ENCODE peak calls at places on chromosomes 11 and 22, in ten cellular contexts. W is brain microvascular endothelial cell, T is AG04450, C is PC-9, G is fibroblast of pulmonary artery, D is uterus, P is MM.1S, K is fibroblast of lung, X is kidney epithelial cell, N is neural crest cell. S is an unnamed sample.

GRCh38 chr11:104319396-104319795 is 155.4 kb upstream of the PDGFD start:
- DNase-seq in C (no peak), W (no peak), T (no peak), X (no peak), K (no peak), D (no peak), G (no peak), P (no peak), N (no peak), S (no peak)

GRCh38 chr11:58254936-58255335 is 13.1 kb downstream of the OR10W1 start:
- DNase-seq in N (no peak), P (no peak), T (no peak), C (no peak), X (no peak), D (no peak), W (no peak), K (no peak), G (no peak), S (no peak)

GRCh38 chr11:122137081-122137793 is 21.2 kb upstream of the BLID start:
- DNase-seq in T (peak; percentile 76), C (peak; percentile 95), K (peak; percentile 94), D (no peak), P (no peak), G (peak; percentile 88), X (peak; percentile 32), W (peak; percentile 67), N (no peak), S (no peak)

GRCh38 chr11:33559567-33559966 is 141.1 kb downstream of the C11orf91 start:
- DNase-seq in T (no peak), C (no peak), X (no peak), D (no peak), P (no peak), K (no peak), N (no peak), G (no peak), W (no peak), S (no peak)

GRCh38 chr11:8867856-8868705 is 42.9 kb upstream of the AKIP1 start:
- DNase-seq in T (no peak), N (no peak), C (peak; percentile 57), W (peak; percentile 15), K (peak; percentile 67), P (no peak), X (no peak), G (peak; percentile 65), D (no peak), S (no peak)

GRCh38 chr11:76335827-76336226 is 45.1 kb downstream of the THAP12 start:
- DNase-seq in C (no peak), T (no peak), D (no peak), N (no peak), G (no peak), P (no peak), W (no peak), X (no peak), K (no peak), S (no peak)

GRCh38 chr11:103683581-103683980 is 352.9 kb upstream of the DDI1 start:
- DNase-seq in W (peak; percentile 82), N (no peak), C (no peak), K (peak; percentile 36), T (no peak), D (no peak), X (no peak), G (peak; percentile 39), P (no peak), S (no peak)

GRCh38 chr11:92424281-92424680 is 199.7 kb downstream of the FAT3 start:
- DNase-seq in X (peak; percentile 2), N (no peak), C (no peak), D (no peak), P (no peak), T (no peak), G (peak; percentile 24), W (peak; percentile 24), K (peak; percentile 79), S (no peak)

GRCh38 chr11:70024773-70025045 is 53.4 kb upstream of the ANO1 start:
- DNase-seq in P (no peak), T (no peak), K (no peak), D (no peak), X (no peak), N (no peak), G (no peak), C (no peak), W (no peak), S (no peak)

GRCh38 chr11:14764213-14764898 is 120.8 kb downstream of the PDE3B start:
- DNase-seq in C (no peak), K (no peak), N (no peak), D (no peak), W (no peak), T (no peak), P (no peak), X (no peak), G (no peak), S (no peak)

GRCh38 chr11:4766420-4767043 is 3.2 kb downstream of the OR51F1 start:
- DNase-seq in X (no peak), G (no peak), T (no peak), P (no peak), K (no peak), W (no peak), C (no peak), D (no peak), N (no peak), S (no peak)

GRCh38 chr11:47948137-47948536 is 32.2 kb upstream of the PTPRJ start:
- DNase-seq in C (no peak), D (no peak), W (no peak), N (no peak), T (no peak), X (no peak), P (no peak), K (no peak), G (peak; percentile 50), S (no peak)
- TF ChIP-seq CTCF in C (no peak), D (no peak), W (no peak), N (no peak), T (no peak), X (no peak), P (no peak), K (no peak), G (no peak), S (no peak)

GRCh38 chr11:89660234-89660633 is 49.9 kb upstream of the TRIM77 start:
- DNase-seq in X (no peak), N (no peak), T (no peak), C (no peak), D (no peak), P (no peak), K (no peak), W (no peak), G (no peak), S (no peak)
- TF ChIP-seq CTCF in X (no peak), N (no peak), T (no peak), C (no peak), D (no peak), P (no peak), K (no peak), W (no peak), G (no peak), S (no peak)

DNA sequence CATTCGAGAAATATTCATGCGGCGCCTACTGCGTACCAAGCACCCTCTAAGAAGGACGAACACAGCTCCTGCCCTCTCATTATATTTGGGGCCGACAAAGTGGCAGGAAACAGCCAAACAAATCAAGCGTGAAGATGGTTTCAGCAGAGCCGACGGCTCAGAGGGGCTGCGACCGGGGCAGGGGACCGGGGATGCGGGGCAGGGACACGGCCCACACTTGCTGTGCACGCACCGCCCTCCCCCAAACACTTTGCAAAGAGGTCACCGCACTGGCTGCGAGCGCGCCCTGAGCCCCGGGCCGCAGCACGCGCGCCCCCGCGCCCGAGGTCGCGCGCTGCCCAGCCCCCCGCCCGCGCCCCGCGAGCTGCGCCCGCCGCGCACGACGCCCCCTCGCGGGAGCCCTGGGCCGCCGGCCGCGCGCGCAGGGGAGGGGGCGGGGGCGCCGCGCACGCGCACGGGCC is 255 bp upstream of the SYNGR1 start:
- DNase-seq in D (peak; percentile 49), X (no peak), N (peak; percentile 44), P (no peak), T (no peak), K (no peak), W (no peak), C (no peak), G (no peak), S (no peak)
- TF ChIP-seq CTCF in D (no peak), X (no peak), N (no peak), P (no peak), T (no peak), K (no peak), W (no peak), C (no peak), G (no peak), S (no peak)

GRCh38 chr11:133576351-133576750 is 44.0 kb upstream of the OPCML start:
- DNase-seq in X (no peak), G (no peak), D (no peak), T (no peak), K (no peak), P (no peak), C (no peak), W (no peak), N (no peak), S (no peak)
- TF ChIP-seq CTCF in X (no peak), G (no peak), D (no peak), T (no peak), K (no peak), P (no peak), C (no peak), W (peak; percentile 1), N (peak; percentile 36), S (peak; percentile 50)

DNA sequence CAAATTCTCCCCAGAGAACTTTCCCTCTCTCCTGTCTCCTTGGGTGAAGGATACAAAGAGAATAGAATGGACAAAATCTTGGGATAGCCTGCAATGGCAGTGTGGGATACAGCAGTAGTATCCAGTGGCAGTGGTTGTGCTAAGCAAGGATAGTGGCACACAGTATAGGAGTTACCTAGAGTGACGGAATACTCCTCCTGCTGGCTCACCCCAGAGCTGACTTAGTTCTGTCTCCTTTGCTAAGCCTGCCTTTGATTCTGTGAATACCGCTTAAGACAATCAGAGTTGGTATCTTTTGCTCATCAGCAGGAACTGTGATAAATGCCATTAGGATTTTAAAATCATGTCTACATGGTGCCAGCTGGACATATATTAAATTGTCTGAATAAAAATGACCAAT is 404.3 kb downstream of the JRKL start:
- DNase-seq in C (no peak), T (no peak), K (no peak), G (no peak), W (no peak), X (no peak), N (no peak), P (no peak), D (no peak), S (no peak)
- TF ChIP-seq CTCF in C (no peak), T (peak; percentile 11), K (no peak), G (no peak), W (no peak), X (no peak), N (no peak), P (no peak), D (no peak), S (no peak)

GRCh38 chr11:99937330-99937729 is 749.8 kb upstream of the ARHGAP42 start:
- DNase-seq in D (no peak), G (no peak), K (no peak), N (no peak), T (no peak), C (no peak), W (no peak), P (no peak), X (no peak), S (no peak)
- TF ChIP-seq CTCF in D (no peak), G (no peak), K (no peak), N (no peak), T (no peak), C (no peak), W (no peak), P (no peak), X (no peak), S (no peak)

GRCh38 chr11:63508009-63508408 is 2.1 kb downstream of the LGALS12 start:
- DNase-seq in P (peak; percentile 37), X (no peak), D (no peak), N (no peak), G (no peak), T (no peak), K (no peak), W (no peak), C (peak; percentile 42), S (no peak)
- TF ChIP-seq CTCF in P (peak; percentile 47), X (peak; percentile 31), D (no peak), N (peak; percentile 36), G (peak; percentile 23), T (no peak), K (peak; percentile 9), W (peak; percentile 53), C (peak; percentile 52), S (peak; percentile 37)

S was measured in type B pancreatic cell.